ENCODE peak calls at places on chromosome 14, in six cellular contexts. M is AG04450, N is esophagus squamous epithelium, Z is Panc1, E is fibroblast of the aortic adventitia, X is GM12865. S is an unnamed sample.

GRCh38 chr14:70118064-70118463 is 70.7 kb downstream of the SLC8A3 start:
- DNase-seq in M (no peak), N (no peak), Z (no peak), E (peak), X (no peak), S (no peak)

GRCh38 chr14:55180006-55180405 is 11.4 kb downstream of the DLGAP5 start:
- DNase-seq in M (no peak), N (no peak), Z (no peak), E (no peak), X (no peak), S (no peak)

GRCh38 chr14:91225025-91225424 is 19.5 kb downstream of the GPR68 start:
- DNase-seq in M (no peak), N (no peak), Z (no peak), E (no peak), X (no peak), S (no peak)

GRCh38 chr14:49977126-49977841 is 84.4 kb downstream of the ARF6 start:
- DNase-seq in M (no peak), N (no peak), Z (no peak), E (no peak), X (peak), S (no peak)

GRCh38 chr14:54566152-54566409 is 847 bp upstream of the SAMD4A start:
- DNase-seq in M (no peak), N (no peak), Z (no peak), E (no peak), X (no peak), S (no peak)

GRCh38 chr14:93045965-93046695 is 69.6 kb downstream of the ITPK1 start:
- DNase-seq in M (peak), N (no peak), Z (no peak), E (peak), X (no peak), S (no peak)

GRCh38 chr14:34713681-34714319 is 593 bp downstream of the CFL2 start:
- DNase-seq in M (no peak), N (no peak), Z (no peak), E (peak), X (peak), S (peak)

GRCh38 chr14:96929969-96930368 is 132.8 kb downstream of the VRK1 start:
- DNase-seq in M (no peak), N (no peak), Z (no peak), E (no peak), X (no peak), S (no peak)

GRCh38 chr14:24213866-24214652 is 771 bp upstream of the CHMP4A start:
- DNase-seq in M (no peak), N (no peak), Z (no peak), E (no peak), X (no peak), S (no peak)

GRCh38 chr14:69951263-69951662 is 72.0 kb downstream of the SMOC1 start:
- DNase-seq in M (no peak), N (no peak), Z (no peak), E (no peak), X (no peak), S (no peak)

GRCh38 chr14:104036250-104036649 is 49.2 kb upstream of the ASPG start:
- DNase-seq in M (no peak), N (no peak), Z (no peak), E (no peak), X (no peak), S (no peak)

GRCh38 chr14:72024043-72024407 is 91.8 kb downstream of the RGS6 start:
- DNase-seq in M (no peak), N (no peak), Z (peak), E (peak), X (peak), S (peak)
- TF ChIP-seq CTCF in M (peak), N (peak), Z (peak), E (peak), X (peak), S (peak)

GRCh38 chr14:75147423-75148071 is 20.7 kb upstream of the NEK9 start:
- DNase-seq in M (no peak), N (no peak), Z (no peak), E (peak), X (no peak), S (no peak)
- TF ChIP-seq CTCF in M (peak), N (peak), Z (no peak), E (peak), X (no peak), S (no peak)

GRCh38 chr14:20610002-20610765 is 19.0 kb upstream of the RNASE12 start:
- DNase-seq in M (peak), N (no peak), Z (peak), E (peak), X (peak), S (peak)

GRCh38 chr14:20611277-20611676 is 20.1 kb upstream of the RNASE12 start:
- DNase-seq in M (no peak), N (no peak), Z (no peak), E (no peak), X (no peak), S (no peak)

GRCh38 chr14:20614038-20614840 is 23.1 kb upstream of the RNASE12 start:
- DNase-seq in M (no peak), N (no peak), Z (no peak), E (peak), X (no peak), S (no peak)

GRCh38 chr14:20613094-20614037 is 22.2 kb upstream of the RNASE12 start:
- DNase-seq in M (peak), N (no peak), Z (peak), E (peak), X (peak), S (peak)

DNA sequence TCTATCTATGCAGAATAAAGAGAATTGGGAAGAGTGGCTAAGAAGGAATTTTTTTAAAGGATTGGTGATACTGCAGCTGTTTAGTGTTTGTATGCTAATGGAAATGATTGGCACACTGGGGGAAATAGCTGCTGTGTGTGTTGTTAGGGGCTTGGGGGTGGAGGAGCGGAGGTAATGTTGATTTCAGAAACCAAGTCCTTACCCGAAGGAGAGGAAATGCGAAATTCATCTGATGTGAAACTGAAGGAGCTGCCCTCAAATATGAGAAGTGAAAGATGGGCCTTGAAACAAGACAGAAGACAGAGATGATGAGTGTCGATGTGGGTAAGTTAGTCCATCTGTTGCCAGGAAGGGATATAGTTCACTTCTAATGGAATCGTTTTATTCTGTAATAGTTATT is 21.2 kb upstream of the RNASE12 start:
- DNase-seq in M (no peak), N (no peak), Z (no peak), E (no peak), X (peak), S (peak)
- TF ChIP-seq CTCF in M (no peak), N (no peak), Z (no peak), E (no peak), X (no peak), S (no peak)

GRCh38 chr14:61428261-61428660 is 106.9 kb downstream of the PRKCH start:
- DNase-seq in M (no peak), N (no peak), Z (no peak), E (no peak), X (no peak), S (no peak)
- TF ChIP-seq CTCF in M (no peak), N (no peak), Z (no peak), E (no peak), X (no peak), S (no peak)

GRCh38 chr14:68510951-68511726 is 281.7 kb downstream of the ZFP36L1 start:
- DNase-seq in M (no peak), N (no peak), Z (no peak), E (peak), X (no peak), S (no peak)
- TF ChIP-seq CTCF in M (no peak), N (peak), Z (no peak), E (peak), X (no peak), S (no peak)

GRCh38 chr14:105200641-105201040 is 19.5 kb upstream of the NUDT14 start:
- DNase-seq in M (no peak), N (no peak), Z (no peak), E (no peak), X (no peak), S (no peak)

GRCh38 chr14:105201156-105201927 is 20.2 kb upstream of the NUDT14 start:
- DNase-seq in M (no peak), N (no peak), Z (no peak), E (no peak), X (no peak), S (no peak)

GRCh38 chr14:105199093-105199492 is 18.0 kb upstream of the NUDT14 start:
- DNase-seq in M (no peak), N (no peak), Z (no peak), E (no peak), X (no peak), S (no peak)

GRCh38 chr14:105198588-105198987 is 17.5 kb upstream of the NUDT14 start:
- DNase-seq in M (no peak), N (no peak), Z (no peak), E (no peak), X (no peak), S (no peak)

GRCh38 chr14:105200074-105200473 is 19.0 kb upstream of the NUDT14 start:
- DNase-seq in M (no peak), N (no peak), Z (no peak), E (no peak), X (peak), S (no peak)
- TF ChIP-seq CTCF in M (no peak), N (no peak), Z (peak), E (no peak), X (no peak), S (no peak)

S was measured in GM20000.